ENCODE peak calls at places on chromosomes 4 and X, in eight cellular contexts. One of them, this sample, is unnamed.

GRCh38 chr4:153495480-153496206 is 29.5 kb downstream of the TMEM131L start:
- DNase-seq in right lobe of liver: no peak
- DNase-seq in mucosa of descending colon: no peak
- DNase-seq in A549: no peak
- DNase-seq in AG09309: no peak
- DNase-seq in cardiac fibroblast: no peak
- DNase-seq in AG10803: no peak
- DNase-seq in endodermal cell: no peak
- DNase-seq in this sample: peak; percentile 76

GRCh38 chr4:73055241-73055897 is 14.1 kb downstream of the COX18 start:
- DNase-seq in AG09309: no peak
- DNase-seq in AG10803: no peak
- DNase-seq in endodermal cell: no peak
- DNase-seq in A549: no peak
- DNase-seq in mucosa of descending colon: no peak
- DNase-seq in right lobe of liver: no peak
- DNase-seq in cardiac fibroblast: no peak
- DNase-seq in this sample: no peak

GRCh38 chr4:85741921-85742591 is 267.1 kb downstream of the ARHGAP24 start:
- DNase-seq in right lobe of liver: peak; percentile 52
- DNase-seq in AG10803: no peak
- DNase-seq in cardiac fibroblast: no peak
- DNase-seq in endodermal cell: no peak
- DNase-seq in A549: no peak
- DNase-seq in AG09309: no peak
- DNase-seq in mucosa of descending colon: no peak
- DNase-seq in this sample: no peak

GRCh38 chr4:29423836-29424721 is 1296.1 kb upstream of the PCDH7 start:
- DNase-seq in mucosa of descending colon: no peak
- DNase-seq in A549: peak; percentile 0
- DNase-seq in endodermal cell: no peak
- DNase-seq in right lobe of liver: no peak
- DNase-seq in cardiac fibroblast: peak; percentile 28
- DNase-seq in AG09309: peak; percentile 68
- DNase-seq in AG10803: peak; percentile 25
- DNase-seq in this sample: peak; percentile 82

GRCh38 chr4:110055014-110055768 is 142.5 kb downstream of the EGF start:
- DNase-seq in AG09309: no peak
- DNase-seq in mucosa of descending colon: no peak
- DNase-seq in right lobe of liver: no peak
- DNase-seq in AG10803: no peak
- DNase-seq in cardiac fibroblast: no peak
- DNase-seq in endodermal cell: no peak
- DNase-seq in A549: no peak
- DNase-seq in this sample: peak; percentile 24

GRCh38 chrX:72714471-72714916 is 388 bp upstream of the PHKA1 start:
- DNase-seq in cardiac fibroblast: peak; percentile 90
- DNase-seq in AG10803: peak; percentile 64
- DNase-seq in AG09309: peak; percentile 29
- DNase-seq in A549: peak; percentile 41
- DNase-seq in right lobe of liver: peak; percentile 72
- DNase-seq in endodermal cell: peak; percentile 78
- DNase-seq in mucosa of descending colon: peak; percentile 54
- DNase-seq in this sample: peak; percentile 67

GRCh38 chrX:19811807-19812604 is 75.4 kb downstream of the SH3KBP1 start:
- DNase-seq in AG10803: peak; percentile 67
- DNase-seq in AG09309: no peak
- DNase-seq in right lobe of liver: no peak
- DNase-seq in mucosa of descending colon: no peak
- DNase-seq in endodermal cell: no peak
- DNase-seq in cardiac fibroblast: peak; percentile 31
- DNase-seq in A549: no peak
- DNase-seq in this sample: no peak

GRCh38 chr4:113593400-113594230 is 167.9 kb downstream of the CAMK2D start:
- DNase-seq in AG09309: no peak
- DNase-seq in mucosa of descending colon: no peak
- DNase-seq in A549: no peak
- DNase-seq in right lobe of liver: no peak
- DNase-seq in cardiac fibroblast: no peak
- DNase-seq in endodermal cell: no peak
- DNase-seq in AG10803: no peak
- DNase-seq in this sample: no peak

GRCh38 chrX:111006119-111006518 is 89.9 kb upstream of the PAK3 start:
- DNase-seq in AG10803: peak; percentile 9
- DNase-seq in cardiac fibroblast: peak; percentile 5
- DNase-seq in endodermal cell: no peak
- DNase-seq in AG09309: no peak
- DNase-seq in A549: no peak
- DNase-seq in mucosa of descending colon: no peak
- DNase-seq in right lobe of liver: no peak
- DNase-seq in this sample: peak; percentile 25

GRCh38 chr4:8097721-8098345 is 60.8 kb downstream of the ABLIM2 start:
- DNase-seq in AG09309: no peak
- DNase-seq in cardiac fibroblast: no peak
- DNase-seq in AG10803: no peak
- DNase-seq in right lobe of liver: no peak
- DNase-seq in mucosa of descending colon: no peak
- DNase-seq in endodermal cell: no peak
- DNase-seq in A549: no peak
- DNase-seq in this sample: no peak

GRCh38 chr4:186096681-186097080 is 7.8 kb upstream of the FAM149A start:
- DNase-seq in mucosa of descending colon: no peak
- DNase-seq in endodermal cell: no peak
- DNase-seq in right lobe of liver: no peak
- DNase-seq in A549: no peak
- DNase-seq in AG10803: no peak
- DNase-seq in AG09309: no peak
- DNase-seq in cardiac fibroblast: no peak
- DNase-seq in this sample: no peak

GRCh38 chr4:107900067-107900466 is 31.3 kb upstream of the CYP2U1 start:
- DNase-seq in AG10803: no peak
- DNase-seq in A549: no peak
- DNase-seq in right lobe of liver: no peak
- DNase-seq in cardiac fibroblast: no peak
- DNase-seq in mucosa of descending colon: no peak
- DNase-seq in AG09309: no peak
- DNase-seq in endodermal cell: no peak
- DNase-seq in this sample: peak; percentile 36

GRCh38 chrX:101595739-101596419 is 21.9 kb downstream of the ARMCX6 start:
- DNase-seq in AG10803: peak; percentile 79
- DNase-seq in A549: peak; percentile 40
- DNase-seq in AG09309: peak; percentile 52
- DNase-seq in mucosa of descending colon: no peak
- DNase-seq in right lobe of liver: no peak
- DNase-seq in cardiac fibroblast: peak; percentile 83
- DNase-seq in endodermal cell: peak; percentile 54
- DNase-seq in this sample: peak; percentile 65

GRCh38 chrX:6449946-6450345 is 85.0 kb downstream of the VCX3A start:
- DNase-seq in cardiac fibroblast: no peak
- DNase-seq in right lobe of liver: no peak
- DNase-seq in AG10803: no peak
- DNase-seq in endodermal cell: no peak
- DNase-seq in A549: no peak
- DNase-seq in mucosa of descending colon: no peak
- DNase-seq in AG09309: no peak
- DNase-seq in this sample: no peak

GRCh38 chr4:40630335-40631021 is 814 bp upstream of the RBM47 start:
- DNase-seq in endodermal cell: peak; percentile 92
- DNase-seq in AG09309: no peak
- DNase-seq in AG10803: no peak
- DNase-seq in cardiac fibroblast: no peak
- DNase-seq in right lobe of liver: peak; percentile 87
- DNase-seq in A549: peak; percentile 28
- DNase-seq in mucosa of descending colon: peak; percentile 85
- DNase-seq in this sample: peak; percentile 81

GRCh38 chr4:146255874-146256273 is 41.5 kb downstream of the REELD1 start:
- DNase-seq in endodermal cell: no peak
- DNase-seq in AG09309: peak; percentile 59
- DNase-seq in right lobe of liver: no peak
- DNase-seq in mucosa of descending colon: no peak
- DNase-seq in A549: no peak
- DNase-seq in AG10803: peak; percentile 77
- DNase-seq in cardiac fibroblast: peak; percentile 75
- DNase-seq in this sample: peak; percentile 36

GRCh38 chr4:87559090-87559837 is 30.1 kb upstream of the SPARCL1 start:
- DNase-seq in cardiac fibroblast: no peak
- DNase-seq in endodermal cell: peak; percentile 57
- DNase-seq in A549: no peak
- DNase-seq in AG10803: no peak
- DNase-seq in AG09309: no peak
- DNase-seq in right lobe of liver: no peak
- DNase-seq in mucosa of descending colon: no peak
- DNase-seq in this sample: no peak

GRCh38 chrX:153969904-153970397 is 1.7 kb downstream of the HCFC1 start:
- DNase-seq in AG09309: no peak
- DNase-seq in A549: no peak
- DNase-seq in endodermal cell: no peak
- DNase-seq in mucosa of descending colon: no peak
- DNase-seq in cardiac fibroblast: peak; percentile 40
- DNase-seq in right lobe of liver: peak; percentile 55
- DNase-seq in AG10803: peak; percentile 23
- DNase-seq in this sample: no peak

GRCh38 chrX:153924149-153924861 is 1.8 kb downstream of the ARHGAP4 start:
- DNase-seq in cardiac fibroblast: peak; percentile 56
- DNase-seq in mucosa of descending colon: no peak
- DNase-seq in AG10803: peak; percentile 49
- DNase-seq in right lobe of liver: no peak
- DNase-seq in A549: peak; percentile 34
- DNase-seq in endodermal cell: no peak
- DNase-seq in AG09309: no peak
- DNase-seq in this sample: peak; percentile 38

GRCh38 chr4:51894246-51894645 is 51.3 kb downstream of the DCUN1D4 start:
- DNase-seq in AG10803: peak; percentile 34
- DNase-seq in right lobe of liver: no peak
- DNase-seq in mucosa of descending colon: no peak
- DNase-seq in cardiac fibroblast: peak; percentile 16
- DNase-seq in AG09309: no peak
- DNase-seq in A549: no peak
- DNase-seq in endodermal cell: no peak
- DNase-seq in this sample: peak; percentile 40

GRCh38 chr4:147633113-147633512 is 15.9 kb downstream of the TMEM184C start:
- DNase-seq in mucosa of descending colon: no peak
- DNase-seq in cardiac fibroblast: no peak
- DNase-seq in right lobe of liver: no peak
- DNase-seq in AG09309: peak; percentile 55
- DNase-seq in AG10803: peak; percentile 34
- DNase-seq in A549: no peak
- DNase-seq in endodermal cell: no peak
- DNase-seq in this sample: no peak

GRCh38 chrX:153476628-153477027 is 6.3 kb upstream of the HAUS7 start:
- DNase-seq in mucosa of descending colon: no peak
- DNase-seq in cardiac fibroblast: peak; percentile 76
- DNase-seq in AG09309: no peak
- DNase-seq in endodermal cell: no peak
- DNase-seq in right lobe of liver: no peak
- DNase-seq in A549: no peak
- DNase-seq in AG10803: no peak
- DNase-seq in this sample: no peak

DNA sequence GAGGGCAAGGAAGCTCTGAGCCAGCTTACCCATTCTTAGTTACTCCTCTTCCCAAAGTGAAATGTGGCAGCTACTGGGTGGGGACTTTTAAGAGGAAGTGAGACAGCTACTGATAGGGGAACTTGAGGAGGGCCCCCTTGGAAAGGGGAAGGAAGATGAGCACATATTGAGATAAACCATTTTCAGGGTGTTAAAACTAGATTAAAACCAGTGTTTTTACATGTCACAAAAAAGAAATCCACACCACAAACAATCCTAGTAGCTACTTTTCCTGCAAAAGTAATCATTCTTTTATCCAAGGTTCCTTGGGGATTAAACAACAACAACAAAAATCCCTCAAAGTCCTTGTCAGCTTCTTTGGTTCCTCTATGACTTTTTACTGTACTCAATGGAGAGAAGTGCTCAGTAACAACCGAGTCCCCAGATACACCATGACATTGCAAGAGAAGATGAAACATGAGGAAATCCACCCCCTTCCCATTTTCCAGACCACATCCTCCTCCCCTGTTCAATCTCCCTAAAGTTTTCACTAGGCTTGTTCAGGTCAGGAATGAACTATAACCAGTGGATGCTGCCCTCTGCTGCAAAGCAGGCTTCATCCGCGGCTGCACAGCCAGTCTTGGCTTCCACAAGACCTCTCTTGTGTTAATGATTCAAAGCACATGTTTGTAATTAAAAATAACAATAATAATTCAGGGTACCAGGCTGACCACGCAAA is 113.5 kb upstream of the TMEM164 start:
- DNase-seq in A549: no peak
- DNase-seq in AG09309: no peak
- DNase-seq in right lobe of liver: no peak
- DNase-seq in endodermal cell: no peak
- DNase-seq in cardiac fibroblast: peak; percentile 49
- DNase-seq in AG10803: peak; percentile 21
- DNase-seq in mucosa of descending colon: no peak
- DNase-seq in this sample: peak; percentile 19
- TF ChIP-seq CTCF in A549: peak; percentile 30
- TF ChIP-seq CTCF in AG09309: peak; percentile 53
- TF ChIP-seq CTCF in right lobe of liver: peak; percentile 45
- TF ChIP-seq CTCF in endodermal cell: peak; percentile 66
- TF ChIP-seq CTCF in cardiac fibroblast: peak; percentile 36
- TF ChIP-seq CTCF in AG10803: peak; percentile 49
- TF ChIP-seq CTCF in mucosa of descending colon: no peak
- TF ChIP-seq CTCF in this sample: peak; percentile 27

GRCh38 chr4:80070880-80071620 is 2.0 kb downstream of the ANTXR2 start:
- DNase-seq in A549: no peak
- DNase-seq in cardiac fibroblast: peak; percentile 17
- DNase-seq in AG10803: peak; percentile 37
- DNase-seq in AG09309: no peak
- DNase-seq in mucosa of descending colon: no peak
- DNase-seq in endodermal cell: no peak
- DNase-seq in right lobe of liver: no peak
- DNase-seq in this sample: no peak
- H3K4me3 ChIP-seq in A549: no peak overlapping the region
- H3K4me3 ChIP-seq in cardiac fibroblast: peak overlapping the region; percentile 83
- H3K4me3 ChIP-seq in AG10803: peak overlapping the region; percentile 85
- H3K4me3 ChIP-seq in AG09309: peak overlapping the region; percentile 96
- H3K4me3 ChIP-seq in mucosa of descending colon: peak overlapping the region; percentile 69
- H3K4me3 ChIP-seq in endodermal cell: peak overlapping the region; percentile 84
- H3K4me3 ChIP-seq in right lobe of liver: peak overlapping the region; percentile 93
- H3K4me3 ChIP-seq in this sample: peak overlapping the region; percentile 75

DNA sequence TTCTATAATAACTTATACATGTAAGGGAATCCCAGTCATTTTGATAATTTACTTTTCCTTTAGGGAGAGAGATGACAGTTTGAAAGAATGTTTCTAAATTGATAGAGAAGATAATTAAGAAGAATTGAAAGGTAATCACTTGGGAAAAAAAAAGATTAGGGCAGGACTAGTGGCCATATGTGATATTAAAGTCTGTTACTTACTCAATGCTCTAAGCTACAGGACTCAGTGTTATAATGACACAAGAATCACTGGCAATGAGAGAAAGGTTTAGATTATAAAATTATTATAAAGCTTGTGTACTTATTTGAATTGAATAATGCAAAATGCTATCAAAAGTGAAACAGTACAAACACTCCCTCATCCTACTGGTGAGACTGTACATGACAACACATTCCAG is 265.3 kb downstream of the BANK1 start:
- DNase-seq in cardiac fibroblast: no peak
- DNase-seq in AG09309: no peak
- DNase-seq in right lobe of liver: no peak
- DNase-seq in AG10803: no peak
- DNase-seq in A549: no peak
- DNase-seq in endodermal cell: no peak
- DNase-seq in mucosa of descending colon: no peak
- DNase-seq in this sample: no peak
- TF ChIP-seq CTCF in cardiac fibroblast: no peak
- TF ChIP-seq CTCF in AG09309: no peak
- TF ChIP-seq CTCF in right lobe of liver: no peak
- TF ChIP-seq CTCF in AG10803: no peak
- TF ChIP-seq CTCF in A549: no peak
- TF ChIP-seq CTCF in endodermal cell: peak; percentile 65
- TF ChIP-seq CTCF in mucosa of descending colon: no peak
- TF ChIP-seq CTCF in this sample: peak; percentile 21

GRCh38 chr4:15930314-15930713 is 8.2 kb downstream of the FGFBP1 start:
- DNase-seq in endodermal cell: no peak
- DNase-seq in mucosa of descending colon: no peak
- DNase-seq in right lobe of liver: no peak
- DNase-seq in A549: no peak
- DNase-seq in AG09309: no peak
- DNase-seq in cardiac fibroblast: peak; percentile 18
- DNase-seq in AG10803: no peak
- DNase-seq in this sample: no peak
- H3K4me3 ChIP-seq in endodermal cell: no peak overlapping the region
- H3K4me3 ChIP-seq in mucosa of descending colon: no peak overlapping the region
- H3K4me3 ChIP-seq in right lobe of liver: no peak overlapping the region
- H3K4me3 ChIP-seq in A549: no peak overlapping the region
- H3K4me3 ChIP-seq in AG09309: no peak overlapping the region
- H3K4me3 ChIP-seq in cardiac fibroblast: no peak overlapping the region
- H3K4me3 ChIP-seq in AG10803: no peak overlapping the region
- H3K4me3 ChIP-seq in this sample: no peak overlapping the region